ENCODE peak calls at places on chromosomes 13 and 19, in five cellular contexts. A is body of pancreas, S is pancreas, M is A673, J is fibroblast of lung. Z is an unnamed sample.

GRCh38 chr13:29521336-29521735 is 74.2 kb downstream of the SLC7A1 start:
- DNase-seq in A (no peak), S (no peak), M (no peak), J (no peak), Z (no peak)

GRCh38 chr19:38735257-38735686 is 9.0 kb downstream of the CAPN12 start:
- DNase-seq in A (peak; percentile 61), S (peak; percentile 67), M (no peak), J (no peak), Z (peak; percentile 87)

GRCh38 chr19:36604656-36605100 is 435 bp upstream of the ZNF382 start:
- DNase-seq in A (peak; percentile 51), S (peak; percentile 51), M (peak; percentile 81), J (peak; percentile 17), Z (peak; percentile 50)

GRCh38 chr13:40961224-40961623 is 57.9 kb downstream of the ELF1 start:
- DNase-seq in A (no peak), S (no peak), M (no peak), J (no peak), Z (no peak)

GRCh38 chr13:63551731-63552130 is 2136.1 kb upstream of the PCDH20 start:
- DNase-seq in A (no peak), S (no peak), M (no peak), J (no peak), Z (no peak)

GRCh38 chr13:59771272-59771671 is 392.5 kb downstream of the DIAPH3 start:
- DNase-seq in A (no peak), S (no peak), M (peak; percentile 73), J (peak; percentile 57), Z (no peak)

GRCh38 chr13:79986890-79987289 is 354.0 kb downstream of the SPRY2 start:
- DNase-seq in A (no peak), S (no peak), M (no peak), J (no peak), Z (no peak)

GRCh38 chr13:29893438-29893837 is 43.0 kb upstream of the UBL3 start:
- DNase-seq in A (no peak), S (no peak), M (no peak), J (no peak), Z (no peak)

GRCh38 chr13:76189882-76190519 is 553.9 kb downstream of the LMO7 start:
- DNase-seq in A (no peak), S (no peak), M (no peak), J (no peak), Z (no peak)

GRCh38 chr13:50384724-50385123 is 369.5 kb downstream of the KCNRG start:
- DNase-seq in A (no peak), S (no peak), M (no peak), J (no peak), Z (no peak)

GRCh38 chr13:78913656-78914055 is 254.7 kb upstream of the OBI1 start:
- DNase-seq in A (no peak), S (no peak), M (no peak), J (no peak), Z (no peak)

GRCh38 chr13:34432234-34432633 is 509.8 kb upstream of the NBEA start:
- DNase-seq in A (no peak), S (no peak), M (no peak), J (no peak), Z (no peak)

GRCh38 chr19:493391-494170 is 2.7 kb upstream of the MADCAM1 start:
- DNase-seq in A (no peak), S (no peak), M (no peak), J (no peak), Z (no peak)

GRCh38 chr13:30486230-30487074 is 20.7 kb upstream of the HMGB1 start:
- DNase-seq in A (peak; percentile 81), S (peak; percentile 76), M (no peak), J (no peak), Z (no peak)

GRCh38 chr19:769610-770009 is 18.7 kb downstream of the MISP start:
- DNase-seq in A (no peak), S (no peak), M (no peak), J (no peak), Z (no peak)

GRCh38 chr19:37468961-37469777 is at the start of gene ZNF570:
- DNase-seq in A (peak; percentile 87), S (peak; percentile 89), M (peak; percentile 93), J (peak; percentile 90), Z (peak; percentile 92)

GRCh38 chr19:38650180-38650775 is 2.8 kb downstream of the ACTN4 start:
- DNase-seq in A (peak; percentile 47), S (no peak), M (no peak), J (no peak), Z (peak; percentile 75)

GRCh38 chr19:24159707-24160106 is 72.7 kb downstream of the ZNF254 start:
- DNase-seq in A (no peak), S (no peak), M (no peak), J (peak; percentile 3), Z (no peak)

GRCh38 chr19:58001895-58002369 is 688 bp downstream of the ZNF606 start:
- DNase-seq in A (no peak), S (no peak), M (peak; percentile 50), J (peak; percentile 30), Z (no peak)

GRCh38 chr19:58497634-58498170 is 14.1 kb downstream of the SLC27A5 start:
- DNase-seq in A (no peak), S (no peak), M (no peak), J (no peak), Z (no peak)

GRCh38 chr19:7395793-7396192 is 47.1 kb downstream of the ARHGEF18 start:
- DNase-seq in A (no peak), S (no peak), M (no peak), J (no peak), Z (no peak)

GRCh38 chr13:73729046-73729445 is 405.2 kb downstream of the KLF12 start:
- DNase-seq in A (no peak), S (no peak), M (no peak), J (no peak), Z (no peak)

GRCh38 chr19:19492026-19492610 is 23.2 kb downstream of the TSSK6 start:
- DNase-seq in A (no peak), S (no peak), M (no peak), J (no peak), Z (no peak)

GRCh38 chr19:9673912-9674668 is 810 bp downstream of the ZNF562 start:
- DNase-seq in A (no peak), S (no peak), M (peak; percentile 19), J (no peak), Z (no peak)

GRCh38 chr13:42996584-42996983 is 4.5 kb upstream of the EPSTI1 start:
- DNase-seq in A (no peak), S (no peak), M (no peak), J (peak; percentile 84), Z (no peak)

GRCh38 chr13:106752584-106753202 is 184.8 kb upstream of the ARGLU1 start:
- DNase-seq in A (no peak), S (no peak), M (no peak), J (no peak), Z (no peak)

GRCh38 chr19:42130254-42130573 is 2.0 kb downstream of the POU2F2 start:
- DNase-seq in A (no peak), S (no peak), M (no peak), J (no peak), Z (no peak)

GRCh38 chr19:42131149-42132029 is 857 bp downstream of the POU2F2 start:
- DNase-seq in A (no peak), S (no peak), M (no peak), J (no peak), Z (no peak)

GRCh38 chr19:42132030-42132628 is at the start of gene POU2F2:
- DNase-seq in A (no peak), S (no peak), M (no peak), J (no peak), Z (peak; percentile 77)

GRCh38 chr19:42134671-42135070 is 2.4 kb upstream of the POU2F2 start:
- DNase-seq in A (no peak), S (no peak), M (no peak), J (no peak), Z (no peak)

DNA sequence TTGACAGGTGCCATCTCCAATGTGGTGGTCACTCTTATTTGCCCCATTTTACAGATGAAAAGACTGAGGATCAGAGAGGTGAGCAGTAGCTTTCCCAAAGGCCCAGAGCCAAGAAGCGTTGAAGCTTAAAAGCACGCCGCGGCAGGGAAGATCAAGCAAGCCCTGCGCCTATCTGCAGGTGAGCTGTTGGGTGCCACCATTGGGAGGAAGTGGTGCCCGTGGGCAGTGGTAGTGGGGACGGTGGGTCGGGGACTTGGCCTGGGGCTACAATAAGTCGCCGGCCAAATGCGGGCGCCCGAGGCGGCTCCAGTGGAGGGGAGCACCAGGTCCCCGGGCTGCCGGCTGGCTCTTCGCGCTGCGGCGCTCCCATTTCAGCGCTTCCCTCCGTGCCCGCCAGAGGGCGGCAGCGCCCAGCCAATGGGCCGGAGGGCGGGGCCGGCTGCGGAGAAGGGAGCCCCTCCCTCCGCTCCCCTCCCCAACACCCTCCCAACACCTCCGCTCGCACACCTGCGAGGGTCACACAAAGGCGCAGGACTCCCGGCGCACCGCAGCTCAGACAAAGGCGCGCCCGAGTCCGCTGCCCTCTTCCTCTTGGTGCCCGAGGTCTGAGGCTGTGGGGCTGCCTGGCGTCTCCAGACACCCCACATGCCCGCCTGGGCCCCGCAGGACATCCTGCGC is 744 bp upstream of the POU2F2 start:
- DNase-seq in A (peak; percentile 78), S (peak; percentile 69), M (peak; percentile 65), J (no peak), Z (peak; percentile 84)
- H3K4me3 ChIP-seq in A (no peak overlapping the region), S (peak overlapping the region; percentile 29), M (peak overlapping the region; percentile 27), J (peak overlapping the region; percentile 17), Z (no peak overlapping the region)

GRCh38 chr13:45303866-45304265 is 37.1 kb downstream of the TPT1 start:
- DNase-seq in A (no peak), S (no peak), M (no peak), J (no peak), Z (no peak)
- H3K4me3 ChIP-seq in A (no peak overlapping the region), S (no peak overlapping the region), M (no peak overlapping the region), J (no peak overlapping the region), Z (no peak overlapping the region)

GRCh38 chr13:28494537-28494860 is 429 bp downstream of the FLT1 start:
- DNase-seq in A (no peak), S (no peak), M (peak; percentile 27), J (no peak), Z (no peak)
- H3K4me3 ChIP-seq in A (no peak overlapping the region), S (peak overlapping the region; percentile 49), M (peak overlapping the region; percentile 73), J (peak overlapping the region; percentile 37), Z (no peak overlapping the region)

GRCh38 chr19:40800997-40801377 is 2.0 kb downstream of the EGLN2 start:
- DNase-seq in A (peak; percentile 24), S (no peak), M (no peak), J (no peak), Z (no peak)
- H3K4me3 ChIP-seq in A (no peak overlapping the region), S (peak overlapping the region; percentile 91), M (peak overlapping the region; percentile 97), J (peak overlapping the region; percentile 22), Z (no peak overlapping the region)

GRCh38 chr13:98065468-98065867 is 77.4 kb upstream of the FARP1 start:
- DNase-seq in A (no peak), S (no peak), M (no peak), J (no peak), Z (no peak)
- H3K4me3 ChIP-seq in A (no peak overlapping the region), S (no peak overlapping the region), M (no peak overlapping the region), J (no peak overlapping the region), Z (no peak overlapping the region)

DNA sequence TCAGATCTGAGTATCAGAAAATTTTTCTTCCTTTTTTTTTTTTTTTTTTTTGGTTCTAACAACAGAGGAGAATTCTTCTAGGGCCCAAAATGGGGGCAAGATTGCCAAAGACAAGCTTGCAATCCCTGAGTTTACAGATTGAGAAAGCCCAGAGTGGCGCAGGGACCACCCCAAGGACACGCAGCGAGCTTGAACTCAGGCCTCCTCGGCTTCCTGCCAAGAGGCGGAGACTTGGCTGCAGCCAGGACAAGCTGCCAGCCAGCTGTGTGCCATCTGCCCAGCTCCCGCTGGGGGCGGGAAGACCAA is 508 bp upstream of the MRPL34 start:
- DNase-seq in A (no peak), S (no peak), M (no peak), J (no peak), Z (no peak)
- H3K4me3 ChIP-seq in A (no peak overlapping the region), S (peak overlapping the region; percentile 73), M (peak overlapping the region; percentile 70), J (peak overlapping the region; percentile 31), Z (peak overlapping the region; percentile 60)

GRCh38 chr19:40057166-40057565 is 1.1 kb upstream of the ZNF780B start:
- DNase-seq in A (no peak), S (no peak), M (no peak), J (no peak), Z (no peak)
- H3K4me3 ChIP-seq in A (no peak overlapping the region), S (no peak overlapping the region), M (no peak overlapping the region), J (peak overlapping the region; percentile 85), Z (no peak overlapping the region)